ENCODE peak calls at places on chromosomes 16 and 17, in six cellular contexts. X is mucosa of descending colon; M is activated gamma-delta T cell treated with anti-CD3 and anti-CD28 coated beads, Interleukin-2, amount 50 U/mL, for 16 hours; A is NCI-H748 treated with DMSO at 0.1 percent for 48 hours; I is activated T-cell treated with anti-CD3 and anti-CD28 coated beads, Interleukin-2, amount 50 U/mL, for 72 hours; J is HTR-8/SVneo. T is an unnamed sample.

GRCh38 chr17:69773081-69773480 is 301.9 kb upstream of the KCNJ16 start:
- DNase-seq in X (no peak), M (no peak), A (peak), I (no peak), J (no peak), T (no peak)

GRCh38 chr17:41026668-41027471 is at the start of gene KRTAP1-5:
- DNase-seq in X (no peak), M (no peak), A (no peak), I (no peak), J (no peak), T (no peak)

GRCh38 chr17:57009737-57010445 is 32.0 kb downstream of the SCPEP1 start:
- DNase-seq in X (peak), M (peak), A (peak), I (peak), J (peak), T (peak)

GRCh38 chr16:10752843-10753523 is 9.3 kb downstream of the NUBP1 start:
- DNase-seq in X (no peak), M (no peak), A (no peak), I (no peak), J (no peak), T (no peak)

GRCh38 chr17:57548421-57549385 is 196.4 kb downstream of the CCDC182 start:
- DNase-seq in X (no peak), M (no peak), A (no peak), I (no peak), J (no peak), T (no peak)

GRCh38 chr17:73066148-73066884 is 26.2 kb downstream of the SLC39A11 start:
- DNase-seq in X (no peak), M (no peak), A (no peak), I (no peak), J (no peak), T (no peak)

GRCh38 chr17:63833026-63833740 is 5.7 kb upstream of the FTSJ3 start:
- DNase-seq in X (no peak), M (no peak), A (no peak), I (no peak), J (no peak), T (no peak)

GRCh38 chr17:40346061-40346767 is 18.3 kb downstream of the GJD3 start:
- DNase-seq in X (peak), M (no peak), A (no peak), I (no peak), J (no peak), T (no peak)

GRCh38 chr17:38728290-38728831 is 1.8 kb upstream of the CISD3 start:
- DNase-seq in X (no peak), M (peak), A (no peak), I (peak), J (no peak), T (peak)

GRCh38 chr16:85286970-85287814 is 174.9 kb upstream of the CIBAR2 start:
- DNase-seq in X (no peak), M (no peak), A (no peak), I (no peak), J (no peak), T (no peak)

GRCh38 chr17:28370035-28370743 is at the start of gene VTN:
- DNase-seq in X (no peak), M (no peak), A (no peak), I (no peak), J (no peak), T (no peak)

GRCh38 chr16:54507091-54507490 is 220.5 kb upstream of the IRX3 start:
- DNase-seq in X (no peak), M (no peak), A (peak), I (no peak), J (no peak), T (no peak)

GRCh38 chr16:68475071-68475470 is 26.8 kb upstream of the SMPD3 start:
- DNase-seq in X (no peak), M (no peak), A (no peak), I (no peak), J (no peak), T (peak)

GRCh38 chr16:66427871-66428681 is 981 bp downstream of the BEAN1 start:
- DNase-seq in X (peak), M (no peak), A (no peak), I (no peak), J (no peak), T (no peak)

GRCh38 chr17:79142375-79142774 is 67.8 kb downstream of the ENGASE start:
- DNase-seq in X (no peak), M (no peak), A (no peak), I (no peak), J (no peak), T (no peak)

GRCh38 chr17:17493986-17494466 is 2.2 kb downstream of the RASD1 start:
- DNase-seq in X (peak), M (no peak), A (no peak), I (no peak), J (no peak), T (no peak)

GRCh38 chr17:58054641-58055040 is 28.6 kb upstream of the DYNLL2 start:
- DNase-seq in X (no peak), M (no peak), A (no peak), I (no peak), J (no peak), T (no peak)

GRCh38 chr16:80300876-80301275 is 239.9 kb upstream of the DYNLRB2 start:
- DNase-seq in X (no peak), M (no peak), A (no peak), I (no peak), J (peak), T (no peak)

GRCh38 chr16:88782454-88783390 is 2.3 kb downstream of the PIEZO1 start:
- DNase-seq in X (no peak), M (no peak), A (no peak), I (peak), J (peak), T (no peak)

GRCh38 chr17:74569392-74570003 is 2.2 kb upstream of the CD300H start:
- DNase-seq in X (no peak), M (no peak), A (no peak), I (peak), J (peak), T (no peak)

GRCh38 chr17:82810644-82811430 is 29.0 kb downstream of the ZNF750 start:
- DNase-seq in X (no peak), M (no peak), A (no peak), I (no peak), J (no peak), T (no peak)

GRCh38 chr17:8740486-8740885 is 4.2 kb downstream of the CCDC42 start:
- DNase-seq in X (no peak), M (peak), A (no peak), I (peak), J (no peak), T (peak)

GRCh38 chr17:35086931-35087573 is 23.5 kb upstream of the RFFL start:
- DNase-seq in X (peak), M (no peak), A (no peak), I (no peak), J (no peak), T (no peak)

GRCh38 chr17:78380370-78380769 is 1.9 kb downstream of the PGS1 start:
- DNase-seq in X (no peak), M (no peak), A (no peak), I (no peak), J (no peak), T (no peak)

GRCh38 chr16:88914750-88915368 is 48.4 kb upstream of the PABPN1L start:
- DNase-seq in X (no peak), M (no peak), A (no peak), I (no peak), J (no peak), T (no peak)

GRCh38 chr17:43734376-43734775 is 24.2 kb downstream of the SOST start:
- DNase-seq in X (no peak), M (no peak), A (no peak), I (no peak), J (no peak), T (no peak)

GRCh38 chr17:79045830-79046500 is 22.0 kb downstream of the C1QTNF1 start:
- DNase-seq in X (peak), M (peak), A (peak), I (peak), J (peak), T (peak)

GRCh38 chr17:74961657-74962360 is 10.8 kb downstream of the HID1 start:
- DNase-seq in X (peak), M (peak), A (peak), I (peak), J (peak), T (peak)

T was measured in CD8-positive, alpha-beta memory T cell.